ENCODE peak calls at places on chromosomes 2 and 18, in eight cellular contexts. C is activated T-cell treated with anti-CD3 and anti-CD28 coated beads, Interleukin-2, amount 50 U/mL, for 24 hours; U is A172; N is endodermal cell; T is HTR-8/SVneo; X is stimulated activated CD4-positive, alpha-beta T cell treated with anti-CD3 and anti-CD28 coated beads, Interleukin-4, amount 100 ng/mL, for 24 hours; F is stimulated activated CD8-positive, alpha-beta memory T cell treated with anti-CD3 and anti-CD28 coated beads, Interleukin-15, amount 100 ng/mL, for 24 hours; S is adrenal gland. J is an unnamed sample.
A peak's percentile ranks its signal among the peaks of the same experiment; 100 is the strongest.

GRCh38 chr2:38095996-38096861 is 20.3 kb upstream of the CYP1B1 start:
- DNase-seq in C (no peak), U (no peak), N (peak; percentile 92), T (no peak), X (no peak), F (no peak), S (no peak), J (no peak)

GRCh38 chr2:135819211-135819610 is 17.8 kb downstream of the LCT start:
- DNase-seq in C (peak; percentile 64), U (peak; percentile 21), N (peak; percentile 85), T (peak; percentile 34), X (peak; percentile 51), F (no peak), S (no peak), J (peak; percentile 36)

GRCh38 chr18:8890957-8891464 is 185.7 kb downstream of the MTCL1 start:
- DNase-seq in C (no peak), U (peak; percentile 100), N (peak; percentile 80), T (peak; percentile 79), X (no peak), F (no peak), S (no peak), J (peak; percentile 99)

GRCh38 chr2:241943209-241943850 is 73.8 kb downstream of the RTP5 start:
- DNase-seq in C (peak; percentile 5), U (no peak), N (peak; percentile 28), T (no peak), X (no peak), F (no peak), S (no peak), J (no peak)

GRCh38 chr18:13464432-13465125 is 246.0 kb downstream of the LDLRAD4 start:
- DNase-seq in C (peak; percentile 78), U (no peak), N (peak; percentile 33), T (no peak), X (peak; percentile 71), F (peak; percentile 35), S (no peak), J (no peak)

GRCh38 chr2:234880551-234881211 is 71.1 kb upstream of the SH3BP4 start:
- DNase-seq in C (no peak), U (peak; percentile 96), N (no peak), T (peak; percentile 35), X (no peak), F (no peak), S (peak; percentile 73), J (peak; percentile 88)

GRCh38 chr18:23519725-23520124 is 16.4 kb downstream of the RMC1 start:
- DNase-seq in C (no peak), U (peak; percentile 55), N (no peak), T (no peak), X (no peak), F (no peak), S (no peak), J (no peak)

GRCh38 chr2:73176881-73177644 is 25.3 kb upstream of the NOTO start:
- DNase-seq in C (peak; percentile 93), U (peak; percentile 81), N (peak; percentile 94), T (peak; percentile 94), X (peak; percentile 89), F (peak; percentile 88), S (peak; percentile 91), J (peak; percentile 89)

GRCh38 chr2:172427256-172427989 is at the start of gene ITGA6:
- DNase-seq in C (peak; percentile 86), U (peak; percentile 71), N (peak; percentile 93), T (peak; percentile 67), X (peak; percentile 76), F (peak; percentile 41), S (peak; percentile 48), J (peak; percentile 81)

GRCh38 chr2:203344667-203345066 is 16.5 kb downstream of the ABI2 start:
- DNase-seq in C (no peak), U (peak; percentile 4), N (no peak), T (no peak), X (no peak), F (no peak), S (no peak), J (no peak)

GRCh38 chr2:66846887-66847286 is 412.0 kb downstream of the MEIS1 start:
- DNase-seq in C (no peak), U (no peak), N (no peak), T (no peak), X (no peak), F (no peak), S (no peak), J (no peak)

GRCh38 chr2:119782308-119783027 is 22.7 kb downstream of the PTPN4 start:
- DNase-seq in C (no peak), U (no peak), N (no peak), T (no peak), X (no peak), F (no peak), S (no peak), J (no peak)

GRCh38 chr18:24315170-24315569 is 82.5 kb downstream of the OSBPL1A start:
- DNase-seq in C (no peak), U (peak; percentile 17), N (no peak), T (no peak), X (no peak), F (no peak), S (no peak), J (no peak)

GRCh38 chr18:73893879-73894278 is 253.8 kb downstream of the FBXO15 start:
- DNase-seq in C (no peak), U (no peak), N (no peak), T (no peak), X (no peak), F (no peak), S (no peak), J (no peak)

GRCh38 chr2:120231974-120232635 is 8.9 kb upstream of the TMEM185B start:
- DNase-seq in C (peak; percentile 78), U (peak; percentile 56), N (no peak), T (no peak), X (peak; percentile 77), F (no peak), S (peak; percentile 56), J (peak; percentile 58)

GRCh38 chr2:240357641-240358012 is 77.8 kb upstream of the GPC1 start:
- DNase-seq in C (no peak), U (no peak), N (no peak), T (no peak), X (no peak), F (no peak), S (no peak), J (no peak)

GRCh38 chr2:94987074-94988020 is 38.2 kb upstream of the MAL start:
- DNase-seq in C (no peak), U (no peak), N (no peak), T (no peak), X (no peak), F (no peak), S (no peak), J (no peak)

GRCh38 chr2:25333981-25334380 is 7.7 kb downstream of the DNMT3A start:
- DNase-seq in C (no peak), U (no peak), N (no peak), T (no peak), X (no peak), F (no peak), S (no peak), J (no peak)

GRCh38 chr2:62998949-62999348 is 51.7 kb upstream of the OTX1 start:
- DNase-seq in C (no peak), U (peak; percentile 33), N (no peak), T (no peak), X (no peak), F (no peak), S (no peak), J (no peak)

GRCh38 chr2:24365051-24365450 is 4.7 kb upstream of the ITSN2 start:
- DNase-seq in C (no peak), U (peak; percentile 44), N (no peak), T (no peak), X (no peak), F (no peak), S (peak; percentile 71), J (no peak)

GRCh38 chr18:59718108-59719057 is 21.2 kb upstream of the CCBE1 start:
- DNase-seq in C (no peak), U (peak; percentile 98), N (peak; percentile 52), T (peak; percentile 81), X (no peak), F (no peak), S (no peak), J (peak; percentile 93)

GRCh38 chr2:72082021-72082739 is 65.5 kb downstream of the CYP26B1 start:
- DNase-seq in C (no peak), U (no peak), N (no peak), T (no peak), X (no peak), F (no peak), S (no peak), J (no peak)

GRCh38 chr2:27655155-27655951 is 8.1 kb downstream of the SUPT7L start:
- DNase-seq in C (no peak), U (peak; percentile 87), N (peak; percentile 52), T (no peak), X (no peak), F (no peak), S (no peak), J (peak; percentile 35)